ENCODE peak calls at places on chromosomes 6 and 20, in six cellular contexts. S, K, M, E, P and H are unnamed samples.

GRCh38 chr20:4821590-4821989 is 99.9 kb downstream of the PRND start:
- DNase-seq in M (no peak), P (no peak), S (no peak), E (no peak), K (no peak), H (no peak)

GRCh38 chr6:18203786-18204185 is 48.6 kb downstream of the KDM1B start:
- DNase-seq in S (no peak), M (no peak), E (no peak), P (no peak), K (no peak), H (no peak)

GRCh38 chr6:74222768-74223321 is 526.8 kb downstream of the CD109 start:
- DNase-seq in M (no peak), S (no peak), E (no peak), P (no peak), K (no peak), H (no peak)

GRCh38 chr6:48765352-48765961 is 654.5 kb upstream of the PTCHD4 start:
- DNase-seq in S (peak; percentile 32), P (no peak), K (peak; percentile 59), E (peak; percentile 46), M (no peak), H (no peak)

GRCh38 chr6:69985180-69985579 is 118.8 kb downstream of the COL19A1 start:
- DNase-seq in K (no peak), P (no peak), S (no peak), M (no peak), E (no peak), H (no peak)

GRCh38 chr20:24670981-24671380 is 201.6 kb downstream of the SYNDIG1 start:
- DNase-seq in E (no peak), M (no peak), K (no peak), S (no peak), P (no peak), H (no peak)

GRCh38 chr6:155026366-155027045 is 31.4 kb downstream of the TIAM2 start:
- DNase-seq in M (no peak), S (peak; percentile 55), E (peak; percentile 41), P (no peak), K (peak; percentile 82), H (no peak)

GRCh38 chr6:5981274-5982026 is 25.3 kb downstream of the NRN1 start:
- DNase-seq in P (no peak), E (no peak), K (no peak), S (no peak), M (no peak), H (no peak)

GRCh38 chr6:6810727-6811126 is 222.2 kb downstream of the LY86 start:
- DNase-seq in P (no peak), K (no peak), M (no peak), E (no peak), S (no peak), H (no peak)

GRCh38 chr6:14717307-14717706 is 528.6 kb upstream of the JARID2 start:
- DNase-seq in S (no peak), E (no peak), M (no peak), K (no peak), P (no peak), H (no peak)

GRCh38 chr6:15616266-15616665 is 46.6 kb downstream of the DTNBP1 start:
- DNase-seq in P (no peak), E (no peak), S (no peak), M (no peak), K (no peak), H (no peak)

GRCh38 chr6:92810913-92811312 is 608.4 kb downstream of the EPHA7 start:
- DNase-seq in K (peak; percentile 3), E (peak; percentile 40), M (no peak), P (no peak), S (no peak), H (no peak)

GRCh38 chr6:142411145-142411544 is 109.3 kb downstream of the ADGRG6 start:
- DNase-seq in E (no peak), M (no peak), S (no peak), P (no peak), K (no peak), H (no peak)

GRCh38 chr6:115441671-115442070 is 619.0 kb downstream of the FRK start:
- DNase-seq in P (no peak), S (peak; percentile 1), E (no peak), K (no peak), M (no peak), H (no peak)

GRCh38 chr6:17962436-17963031 is 24.9 kb downstream of the KIF13A start:
- DNase-seq in S (peak; percentile 91), M (peak; percentile 31), K (no peak), P (peak; percentile 14), E (no peak), H (no peak)

GRCh38 chr20:54044156-54044555 is 26.2 kb downstream of the BCAS1 start:
- DNase-seq in P (no peak), S (no peak), E (no peak), M (no peak), K (no peak), H (no peak)

GRCh38 chr6:109715616-109716015 is 24.5 kb downstream of the FIG4 start:
- DNase-seq in E (no peak), S (no peak), M (no peak), K (no peak), P (no peak), H (no peak)

GRCh38 chr6:150451767-150452641 is 83.2 kb downstream of the IYD start:
- DNase-seq in K (no peak), S (no peak), M (no peak), P (no peak), E (no peak), H (no peak)

GRCh38 chr20:63114693-63115069 is 101.2 kb downstream of the YTHDF1 start:
- DNase-seq in E (no peak), S (no peak), M (no peak), K (no peak), P (no peak), H (no peak)

GRCh38 chr20:62215020-62215990 is 4.8 kb downstream of the HRH3 start:
- DNase-seq in P (no peak), S (no peak), M (no peak), E (no peak), K (no peak), H (no peak)

GRCh38 chr6:5510331-5510730 is 249.0 kb downstream of the FARS2 start:
- DNase-seq in K (no peak), E (no peak), S (no peak), P (no peak), M (no peak), H (no peak)

GRCh38 chr6:141653590-141653989 is 479.1 kb upstream of the GJE1 start:
- DNase-seq in K (no peak), E (no peak), M (no peak), P (no peak), S (no peak), H (no peak)

GRCh38 chr20:3314391-3314790 is 75.4 kb upstream of the SLC4A11 start:
- DNase-seq in K (no peak), S (no peak), E (no peak), M (no peak), P (no peak), H (no peak)

GRCh38 chr6:35401514-35401913 is 50.6 kb upstream of the FANCE start:
- DNase-seq in K (no peak), E (no peak), S (no peak), P (no peak), M (no peak), H (no peak)

GRCh38 chr6:4413073-4413472 is 277.7 kb upstream of the ECI2 start:
- DNase-seq in S (peak; percentile 5), K (no peak), E (no peak), P (no peak), M (no peak), H (no peak)

GRCh38 chr6:113495521-113495920 is 361.6 kb upstream of the MARCKS start:
- DNase-seq in K (no peak), E (no peak), P (no peak), M (no peak), S (peak; percentile 16), H (no peak)

GRCh38 chr6:28134015-28134414 is 7.7 kb upstream of the ZKSCAN8 start:
- DNase-seq in P (no peak), S (no peak), M (no peak), E (peak; percentile 59), K (peak; percentile 29), H (no peak)

GRCh38 chr6:100465701-100466409 is 1.1 kb upstream of the SIM1 start:
- DNase-seq in K (no peak), M (no peak), E (no peak), S (no peak), P (no peak), H (no peak)

GRCh38 chr6:134063121-134063965 is 10.9 kb upstream of the SLC2A12 start:
- DNase-seq in E (peak; percentile 40), S (no peak), P (no peak), M (no peak), K (no peak), H (no peak)

DNA sequence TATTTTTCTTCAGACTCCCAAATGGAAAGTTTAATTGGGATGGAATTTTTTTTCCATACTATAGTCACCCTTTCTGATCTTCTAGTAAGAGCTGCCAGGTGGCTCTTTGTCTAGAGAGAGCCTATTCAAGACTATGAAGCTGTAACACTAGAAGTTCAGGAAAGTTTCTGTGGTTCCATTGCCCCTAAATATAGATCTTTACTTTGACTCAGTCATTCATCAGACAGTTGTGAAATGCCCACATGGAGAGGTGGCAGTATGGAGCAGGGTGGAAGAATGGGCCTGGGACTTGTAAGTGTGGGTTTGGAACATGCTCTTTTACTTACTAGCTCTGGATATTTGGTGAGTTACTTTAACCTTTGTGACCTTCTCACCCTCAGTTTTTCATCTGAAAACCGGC is 87.8 kb downstream of the CTNNBL1 start:
- DNase-seq in M (no peak), K (no peak), S (no peak), E (no peak), P (no peak), H (no peak)
- TF ChIP-seq CTCF in M (no peak), K (no peak), S (no peak), E (no peak), P (no peak), H (no peak)

DNA sequence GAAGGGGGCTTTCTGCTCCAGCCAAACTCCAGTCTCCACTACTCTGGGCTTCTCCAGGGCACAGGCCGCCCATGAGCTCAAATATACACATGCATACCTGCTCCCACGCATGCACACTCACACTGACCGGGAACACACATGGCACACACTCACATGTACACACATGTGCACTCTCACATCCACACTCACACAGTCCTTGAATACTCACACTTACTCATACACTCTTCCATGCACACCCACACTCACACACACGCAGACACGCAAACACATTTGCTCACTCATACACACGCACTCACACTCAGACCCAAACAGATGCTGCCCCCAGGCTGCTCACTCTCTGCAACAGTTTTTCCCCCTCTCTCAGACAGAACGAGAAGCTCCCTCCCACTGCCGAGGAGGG is 7.0 kb downstream of the GDAP1L1 start:
- DNase-seq in S (no peak), E (no peak), P (no peak), M (no peak), K (no peak), H (no peak)
- TF ChIP-seq CTCF in S (no peak), E (no peak), P (no peak), M (no peak), K (no peak), H (no peak)

DNA sequence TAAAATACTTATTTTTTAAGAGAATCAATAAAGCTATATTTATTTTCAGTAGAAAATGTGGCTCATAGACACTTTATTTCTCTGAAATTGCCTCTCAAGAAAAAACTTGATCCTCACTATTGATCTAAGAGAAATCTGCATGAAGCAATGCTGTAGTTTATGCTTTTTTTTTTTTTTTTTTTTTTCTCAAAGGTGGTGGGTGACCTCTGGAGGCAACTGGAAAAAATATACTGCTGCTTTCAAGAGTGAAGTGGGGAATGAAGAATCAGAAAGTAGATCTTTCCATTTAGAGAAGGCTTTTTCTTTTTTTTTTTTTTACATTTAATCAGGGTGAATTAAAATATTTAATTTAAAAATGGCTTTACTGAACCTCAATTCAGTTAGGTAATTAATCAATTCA is 169.3 kb downstream of the SLC16A10 start:
- DNase-seq in P (no peak), S (no peak), M (no peak), E (peak; percentile 42), K (no peak), H (no peak)
- TF ChIP-seq CTCF in P (no peak), S (no peak), M (no peak), E (peak; percentile 47), K (no peak), H (no peak)

GRCh38 chr20:58028123-58028522 is 200.3 kb downstream of the ANKRD60 start:
- DNase-seq in P (no peak), E (no peak), S (no peak), M (no peak), K (no peak), H (no peak)
- TF ChIP-seq CTCF in P (no peak), E (peak; percentile 31), S (peak; percentile 27), M (no peak), K (peak; percentile 45), H (no peak)